ENCODE peak calls at places on chromosomes 2 and 18, in seven cellular contexts. One of them, this sample, is unnamed.

GRCh38 chr2:1571477-1572417 is 158.5 kb downstream of the TPO start:
- DNase-seq in A549: no peak
- DNase-seq in tibial artery: no peak
- DNase-seq in tibial nerve: no peak
- DNase-seq in Peyer's patch: no peak
- DNase-seq in heart left ventricle: no peak
- DNase-seq in transverse colon: no peak
- DNase-seq in this sample: no peak

GRCh38 chr2:237227190-237227988 is 141.7 kb downstream of the COPS8 start:
- DNase-seq in transverse colon: no peak
- DNase-seq in A549: peak; percentile 19
- DNase-seq in tibial artery: no peak
- DNase-seq in tibial nerve: no peak
- DNase-seq in heart left ventricle: no peak
- DNase-seq in Peyer's patch: no peak
- DNase-seq in this sample: no peak

GRCh38 chr2:54535599-54536195 is 79.6 kb downstream of the SPTBN1 start:
- DNase-seq in heart left ventricle: peak; percentile 47
- DNase-seq in tibial artery: peak; percentile 54
- DNase-seq in Peyer's patch: no peak
- DNase-seq in A549: no peak
- DNase-seq in transverse colon: no peak
- DNase-seq in tibial nerve: peak; percentile 36
- DNase-seq in this sample: no peak

GRCh38 chr2:74010087-74010541 is 25.4 kb downstream of the TET3 start:
- DNase-seq in tibial nerve: no peak
- DNase-seq in Peyer's patch: no peak
- DNase-seq in transverse colon: no peak
- DNase-seq in heart left ventricle: peak; percentile 59
- DNase-seq in tibial artery: no peak
- DNase-seq in A549: no peak
- DNase-seq in this sample: no peak

GRCh38 chr2:97953867-97954266 is 41.9 kb downstream of the TMEM131 start:
- DNase-seq in tibial artery: no peak
- DNase-seq in heart left ventricle: no peak
- DNase-seq in tibial nerve: no peak
- DNase-seq in Peyer's patch: no peak
- DNase-seq in A549: no peak
- DNase-seq in transverse colon: no peak
- DNase-seq in this sample: no peak

GRCh38 chr2:234412726-234413125 is 84.2 kb downstream of the ARL4C start:
- DNase-seq in Peyer's patch: no peak
- DNase-seq in A549: no peak
- DNase-seq in heart left ventricle: no peak
- DNase-seq in transverse colon: no peak
- DNase-seq in tibial artery: no peak
- DNase-seq in tibial nerve: no peak
- DNase-seq in this sample: no peak

GRCh38 chr2:101197215-101197745 is 46.1 kb upstream of the TBC1D8 start:
- DNase-seq in Peyer's patch: no peak
- DNase-seq in A549: peak; percentile 32
- DNase-seq in heart left ventricle: no peak
- DNase-seq in transverse colon: no peak
- DNase-seq in tibial artery: no peak
- DNase-seq in tibial nerve: no peak
- DNase-seq in this sample: no peak

GRCh38 chr2:156704612-156705011 is 268.4 kb downstream of the GPD2 start:
- DNase-seq in Peyer's patch: no peak
- DNase-seq in heart left ventricle: peak; percentile 20
- DNase-seq in transverse colon: no peak
- DNase-seq in tibial nerve: peak; percentile 33
- DNase-seq in A549: no peak
- DNase-seq in tibial artery: no peak
- DNase-seq in this sample: no peak

GRCh38 chr18:12165038-12165768 is 71.6 kb downstream of the ANKRD62 start:
- DNase-seq in A549: no peak
- DNase-seq in Peyer's patch: no peak
- DNase-seq in heart left ventricle: no peak
- DNase-seq in tibial artery: no peak
- DNase-seq in tibial nerve: no peak
- DNase-seq in transverse colon: no peak
- DNase-seq in this sample: no peak

GRCh38 chr2:19347619-19348562 is 10.5 kb downstream of the OSR1 start:
- DNase-seq in transverse colon: peak; percentile 97
- DNase-seq in tibial nerve: peak; percentile 99
- DNase-seq in heart left ventricle: peak; percentile 93
- DNase-seq in tibial artery: peak; percentile 98
- DNase-seq in A549: peak; percentile 98
- DNase-seq in Peyer's patch: peak; percentile 95
- DNase-seq in this sample: peak; percentile 95

GRCh38 chr2:124973396-124973795 is 948.3 kb downstream of the CNTNAP5 start:
- DNase-seq in Peyer's patch: no peak
- DNase-seq in heart left ventricle: no peak
- DNase-seq in A549: no peak
- DNase-seq in tibial nerve: no peak
- DNase-seq in tibial artery: no peak
- DNase-seq in transverse colon: no peak
- DNase-seq in this sample: no peak

GRCh38 chr2:41241325-41242000 is 789.6 kb upstream of the SLC8A1 start:
- DNase-seq in Peyer's patch: no peak
- DNase-seq in heart left ventricle: peak; percentile 59
- DNase-seq in tibial artery: no peak
- DNase-seq in tibial nerve: no peak
- DNase-seq in transverse colon: peak; percentile 9
- DNase-seq in A549: no peak
- DNase-seq in this sample: no peak

GRCh38 chr2:240991378-240992263 is 6.8 kb upstream of the SNED1 start:
- DNase-seq in A549: peak; percentile 49
- DNase-seq in tibial nerve: peak; percentile 83
- DNase-seq in transverse colon: peak; percentile 77
- DNase-seq in heart left ventricle: peak; percentile 70
- DNase-seq in Peyer's patch: peak; percentile 34
- DNase-seq in tibial artery: peak; percentile 96
- DNase-seq in this sample: peak; percentile 65

GRCh38 chr2:43345391-43345813 is 119.0 kb upstream of the ZFP36L2 start:
- DNase-seq in tibial nerve: no peak
- DNase-seq in heart left ventricle: no peak
- DNase-seq in A549: no peak
- DNase-seq in tibial artery: peak; percentile 69
- DNase-seq in transverse colon: no peak
- DNase-seq in Peyer's patch: no peak
- DNase-seq in this sample: no peak
- H3K4me1 ChIP-seq in tibial nerve: no peaks in the 10 kb centered on the region
- H3K4me1 ChIP-seq in heart left ventricle: peaks cover 99% of the 10 kb centered on the region
- H3K4me1 ChIP-seq in A549: peaks cover 29% of the 10 kb centered on the region
- H3K4me1 ChIP-seq in tibial artery: peaks cover 76% of the 10 kb centered on the region
- H3K4me1 ChIP-seq in transverse colon: peaks cover 40% of the 10 kb centered on the region
- H3K4me1 ChIP-seq in Peyer's patch: no peaks in the 10 kb centered on the region
- H3K4me1 ChIP-seq in this sample: peaks cover 3% of the 10 kb centered on the region

DNA sequence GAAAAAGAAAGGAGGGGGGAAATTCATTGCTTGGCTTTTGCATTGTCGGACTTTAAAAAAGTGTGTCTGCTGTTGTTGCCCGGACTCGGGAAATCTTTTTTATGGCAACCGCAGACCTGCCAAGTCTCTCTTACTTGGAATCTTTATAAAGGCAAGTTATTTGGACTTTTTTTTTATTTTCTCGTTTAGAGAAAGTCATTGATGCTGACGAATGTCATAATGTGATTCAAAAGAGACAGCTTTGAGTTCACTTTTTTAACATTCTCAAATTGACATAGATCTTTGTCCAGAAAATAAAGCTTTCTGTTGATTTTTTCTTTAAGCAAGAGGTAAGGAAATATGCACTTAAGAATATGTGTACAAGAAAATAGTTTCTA is 651 bp upstream of the ZNF521 start:
- DNase-seq in A549: no peak
- DNase-seq in tibial artery: no peak
- DNase-seq in Peyer's patch: no peak
- DNase-seq in heart left ventricle: no peak
- DNase-seq in transverse colon: no peak
- DNase-seq in tibial nerve: no peak
- DNase-seq in this sample: no peak
- TF ChIP-seq CTCF in A549: no peak
- TF ChIP-seq CTCF in tibial artery: no peak
- TF ChIP-seq CTCF in Peyer's patch: no peak
- TF ChIP-seq CTCF in heart left ventricle: no peak
- TF ChIP-seq CTCF in transverse colon: no peak
- TF ChIP-seq CTCF in tibial nerve: no peak
- TF ChIP-seq CTCF in this sample: no peak

DNA sequence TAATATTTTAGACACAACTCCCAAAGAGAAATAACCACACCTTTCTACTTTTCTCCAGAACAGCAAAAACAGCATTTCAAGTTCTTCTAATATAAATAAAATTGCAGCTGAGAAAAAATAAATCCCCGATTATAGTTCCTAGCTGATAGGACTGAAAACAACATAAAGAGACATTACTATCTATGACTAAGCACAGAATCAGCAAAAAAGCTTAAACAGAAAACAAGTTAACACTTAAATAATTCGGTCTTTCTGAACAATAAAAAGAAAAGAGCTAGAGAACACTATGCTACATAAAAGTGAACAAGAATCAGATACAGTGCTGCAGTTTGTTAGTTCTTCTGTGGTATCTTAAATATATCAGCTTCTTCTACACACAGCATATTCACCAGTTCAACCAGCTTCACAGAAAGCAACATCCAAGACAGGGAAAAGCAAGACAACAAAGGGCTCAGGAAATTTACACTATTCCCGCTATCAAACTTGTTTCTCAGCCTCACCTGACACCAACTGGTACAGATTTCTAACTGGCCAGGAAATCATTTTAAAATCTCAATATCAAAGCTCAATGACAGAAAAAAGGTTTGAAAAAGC is 28.6 kb downstream of the FEZ2 start:
- DNase-seq in heart left ventricle: no peak
- DNase-seq in A549: no peak
- DNase-seq in tibial nerve: no peak
- DNase-seq in tibial artery: no peak
- DNase-seq in Peyer's patch: no peak
- DNase-seq in transverse colon: no peak
- DNase-seq in this sample: no peak
- H3K27ac ChIP-seq in heart left ventricle: no peak overlapping the region
- H3K27ac ChIP-seq in A549: peak overlapping the region; percentile 80
- H3K27ac ChIP-seq in tibial nerve: no peak overlapping the region
- H3K27ac ChIP-seq in tibial artery: no peak overlapping the region
- H3K27ac ChIP-seq in Peyer's patch: no peak overlapping the region
- H3K27ac ChIP-seq in transverse colon: no peak overlapping the region
- H3K27ac ChIP-seq in this sample: no peak overlapping the region

GRCh38 chr18:58848685-58849084 is 16.0 kb upstream of the ZNF532 start:
- DNase-seq in Peyer's patch: no peak
- DNase-seq in transverse colon: no peak
- DNase-seq in tibial artery: no peak
- DNase-seq in heart left ventricle: no peak
- DNase-seq in A549: no peak
- DNase-seq in tibial nerve: no peak
- DNase-seq in this sample: no peak
- H3K4me1 ChIP-seq in Peyer's patch: peaks cover 4% of the 10 kb centered on the region
- H3K4me1 ChIP-seq in transverse colon: no peaks in the 10 kb centered on the region
- H3K4me1 ChIP-seq in tibial artery: peaks cover 12% of the 10 kb centered on the region
- H3K4me1 ChIP-seq in heart left ventricle: peaks cover 17% of the 10 kb centered on the region
- H3K4me1 ChIP-seq in A549: peaks cover 25% of the 10 kb centered on the region
- H3K4me1 ChIP-seq in tibial nerve: no peaks in the 10 kb centered on the region
- H3K4me1 ChIP-seq in this sample: no peaks in the 10 kb centered on the region

DNA sequence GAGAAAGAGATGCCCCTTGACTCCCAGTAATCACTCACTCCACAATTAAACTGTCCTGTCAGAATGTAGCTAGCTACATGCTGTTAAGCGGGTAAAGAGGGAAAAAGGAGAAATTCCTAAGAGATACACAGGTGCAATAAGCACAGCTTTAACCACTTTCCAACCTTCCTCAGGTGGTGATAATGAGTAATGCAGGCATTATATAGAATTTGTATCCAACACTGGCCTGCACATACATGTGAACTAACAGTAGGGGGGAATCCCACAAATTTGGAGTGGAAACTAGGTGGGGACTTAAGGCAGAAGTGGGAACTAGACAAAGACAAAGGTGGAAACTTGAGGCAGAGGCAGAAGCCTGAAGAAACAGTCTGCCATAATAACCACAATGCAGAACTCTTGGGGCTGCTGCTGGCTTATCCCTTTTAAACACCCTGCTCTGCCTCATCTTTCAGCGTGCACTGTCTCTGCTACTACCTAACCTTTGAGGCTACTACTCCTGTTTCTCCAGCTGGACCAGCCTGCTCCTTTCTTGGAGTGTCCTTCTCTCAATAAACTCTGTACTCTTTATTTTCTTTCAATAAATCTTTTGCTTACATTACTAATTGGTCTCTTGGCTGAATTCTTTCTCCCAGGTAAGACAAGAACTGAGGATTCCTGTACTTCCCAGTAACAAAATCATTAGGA is 259.7 kb downstream of the PDE11A start:
- DNase-seq in transverse colon: no peak
- DNase-seq in tibial artery: no peak
- DNase-seq in heart left ventricle: no peak
- DNase-seq in Peyer's patch: no peak
- DNase-seq in tibial nerve: no peak
- DNase-seq in A549: no peak
- DNase-seq in this sample: no peak
- TF ChIP-seq CTCF in transverse colon: no peak
- TF ChIP-seq CTCF in tibial artery: no peak
- TF ChIP-seq CTCF in heart left ventricle: no peak
- TF ChIP-seq CTCF in Peyer's patch: no peak
- TF ChIP-seq CTCF in tibial nerve: no peak
- TF ChIP-seq CTCF in A549: no peak
- TF ChIP-seq CTCF in this sample: no peak

This sample was measured in right lobe of liver.